ENCODE peak calls at places on chromosomes 1 and 21, in four cellular contexts. Z, O, W and H are unnamed samples.

GRCh38 chr1:8986814-8987190 is 39.4 kb downstream of the SLC2A7 start:
- DNase-seq in Z (no peak), W (no peak), O (no peak), H (no peak)

GRCh38 chr1:214447557-214447871 is 103.9 kb downstream of the PTPN14 start:
- DNase-seq in O (peak; percentile 52), W (no peak), Z (no peak), H (no peak)

GRCh38 chr1:8889925-8890785 is 11.7 kb upstream of the ENO1 start:
- DNase-seq in Z (no peak), O (peak; percentile 90), W (peak; percentile 89), H (peak; percentile 80)

GRCh38 chr1:10904396-10905358 is 107.8 kb upstream of the TARDBP start:
- DNase-seq in W (no peak), Z (no peak), O (no peak), H (no peak)

GRCh38 chr1:234413485-234413884 is 40.2 kb downstream of the COA6 start:
- DNase-seq in Z (no peak), O (no peak), W (no peak), H (no peak)

GRCh38 chr1:17010601-17011438 is 908 bp downstream of the ATP13A2 start:
- DNase-seq in Z (no peak), O (no peak), W (peak; percentile 76), H (no peak)

GRCh38 chr1:245365071-245365470 is 210.3 kb downstream of the KIF26B start:
- DNase-seq in W (no peak), O (no peak), Z (no peak), H (no peak)

GRCh38 chr1:224544276-224544675 is 71.8 kb upstream of the CNIH3 start:
- DNase-seq in W (no peak), Z (no peak), O (peak; percentile 43), H (no peak)

GRCh38 chr1:161502181-161502580 is 3.1 kb upstream of the FCGR2A start:
- DNase-seq in Z (no peak), O (no peak), W (no peak), H (no peak)

GRCh38 chr1:74180490-74180889 is 17.5 kb downstream of the LRRIQ3 start:
- DNase-seq in Z (no peak), W (no peak), O (peak; percentile 2), H (peak; percentile 23)

GRCh38 chr1:59427155-59427554 is 130.3 kb downstream of the FGGY start:
- DNase-seq in O (peak; percentile 77), Z (no peak), W (no peak), H (no peak)

GRCh38 chr1:212166296-212167039 is 118.7 kb upstream of the PPP2R5A start:
- DNase-seq in Z (no peak), W (no peak), O (no peak), H (no peak)

GRCh38 chr1:223720987-223721591 is 8.8 kb downstream of the CAPN2 start:
- DNase-seq in W (no peak), Z (no peak), O (peak; percentile 88), H (peak; percentile 96)

GRCh38 chr1:31122779-31123178 is 57.3 kb upstream of the PUM1 start:
- DNase-seq in Z (no peak), W (no peak), O (no peak), H (peak; percentile 37)

GRCh38 chr21:14600569-14601308 is 54.6 kb upstream of the SAMSN1 start:
- DNase-seq in Z (no peak), W (no peak), O (no peak), H (peak; percentile 27)

GRCh38 chr1:76433528-76433927 is 359.0 kb downstream of the ST6GALNAC3 start:
- DNase-seq in W (no peak), O (peak; percentile 8), Z (no peak), H (peak; percentile 81)

GRCh38 chr1:16013220-16013907 is 4.5 kb downstream of the HSPB7 start:
- DNase-seq in O (peak; percentile 77), Z (peak; percentile 57), W (peak; percentile 77), H (peak; percentile 89)

GRCh38 chr1:158799689-158800088 is 18.7 kb upstream of the OR6N2 start:
- DNase-seq in O (no peak), Z (no peak), W (no peak), H (no peak)

DNA sequence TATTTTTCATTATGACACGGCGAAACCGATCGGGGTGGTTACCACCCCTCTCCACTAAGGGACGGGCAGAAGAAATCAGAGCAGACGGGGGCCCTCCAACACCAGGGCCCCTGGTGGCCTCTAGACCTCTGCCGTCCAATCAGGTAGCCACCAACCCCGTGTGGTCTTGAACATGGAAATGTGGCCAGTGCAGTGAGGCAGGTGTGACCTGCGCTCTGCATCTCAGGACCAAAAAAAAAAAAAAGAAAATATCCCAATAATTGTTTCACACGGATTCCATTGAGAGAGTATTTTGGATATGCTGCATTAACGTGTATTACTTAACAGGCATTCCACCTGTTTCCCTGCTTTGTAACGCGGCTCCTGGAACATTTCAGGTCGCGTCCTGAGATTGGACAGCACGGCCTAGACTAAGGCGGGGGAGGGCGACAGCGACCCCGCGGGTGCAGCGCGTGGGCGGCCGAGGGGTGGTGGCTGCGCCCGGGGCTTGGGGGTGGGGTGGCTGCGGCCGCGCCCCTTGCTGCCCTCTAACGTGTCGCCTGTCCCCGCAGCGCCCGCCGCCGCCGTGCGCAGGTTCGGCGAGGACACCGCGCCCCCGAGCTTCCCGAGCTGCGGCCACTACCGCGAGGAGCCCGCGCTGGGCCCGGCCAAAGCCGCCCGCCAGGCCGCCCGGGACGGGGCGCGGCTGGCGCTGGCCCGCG is 48.3 kb downstream of the SIM2 start:
- DNase-seq in O (no peak), Z (no peak), W (no peak), H (no peak)
- H3K4me3 ChIP-seq in O (peak overlapping the region; percentile 28), Z (peak overlapping the region; percentile 44), W (no peak overlapping the region), H (peak overlapping the region; percentile 55)

GRCh38 chr1:75202751-75203150 is 68.6 kb downstream of the LHX8 start:
- DNase-seq in Z (no peak), W (no peak), O (no peak), H (no peak)

GRCh38 chr1:75208862-75209261 is 74.7 kb downstream of the LHX8 start:
- DNase-seq in W (no peak), O (no peak), Z (no peak), H (no peak)

GRCh38 chr1:75198163-75198562 is 64.0 kb downstream of the LHX8 start:
- DNase-seq in W (no peak), Z (no peak), O (no peak), H (no peak)

GRCh38 chr1:75198761-75199160 is 64.6 kb downstream of the LHX8 start:
- DNase-seq in Z (no peak), O (no peak), W (no peak), H (no peak)

DNA sequence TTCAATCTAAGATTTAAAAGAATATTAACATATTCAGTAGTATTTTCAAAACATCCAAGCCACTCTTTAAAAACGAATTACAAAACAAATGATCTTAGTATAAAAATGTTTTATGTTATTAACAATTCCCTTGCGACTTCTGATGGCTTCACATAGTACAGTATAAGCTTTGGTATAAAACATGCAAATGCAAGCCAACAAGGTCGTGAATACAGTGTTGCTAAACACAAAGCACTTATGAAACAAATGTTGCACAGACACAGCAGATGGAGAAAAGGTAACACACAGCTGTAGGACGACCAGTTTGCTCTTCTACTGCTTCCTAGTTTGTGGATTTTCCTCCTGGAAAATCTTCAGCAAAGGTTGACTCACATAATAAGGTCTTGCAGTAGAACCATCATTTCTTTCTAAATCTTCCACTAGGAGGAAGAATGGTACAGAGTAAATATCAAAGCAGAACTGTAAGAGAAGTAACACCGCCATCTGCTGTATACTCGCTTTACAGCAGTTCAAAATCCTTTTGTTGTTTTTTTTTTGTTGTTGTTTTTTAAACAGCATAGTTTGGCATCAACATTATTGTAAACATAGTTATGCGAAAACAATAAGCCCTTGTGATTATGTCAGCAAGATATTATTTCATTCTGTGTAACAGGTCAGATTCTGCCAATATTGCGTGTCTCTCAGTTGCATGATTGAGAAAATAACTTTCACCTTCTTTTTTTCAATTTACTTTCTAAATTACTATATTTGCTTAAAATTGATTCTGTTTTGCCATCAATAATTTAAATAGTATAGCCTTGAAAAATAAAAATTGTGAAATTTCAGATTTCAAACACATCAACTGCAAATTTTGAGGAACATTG is 69.5 kb downstream of the LHX8 start:
- DNase-seq in W (no peak), Z (no peak), O (peak; percentile 26), H (peak; percentile 69)
- TF ChIP-seq CTCF in W (peak; percentile 57), Z (peak; percentile 28), O (peak; percentile 83), H (peak; percentile 71)

GRCh38 chr1:193070942-193071341 is 11.5 kb downstream of the RO60 start:
- DNase-seq in W (no peak), Z (no peak), O (no peak), H (peak; percentile 72)
- H3K4me3 ChIP-seq in W (no peak overlapping the region), Z (no peak overlapping the region), O (no peak overlapping the region), H (no peak overlapping the region)

DNA sequence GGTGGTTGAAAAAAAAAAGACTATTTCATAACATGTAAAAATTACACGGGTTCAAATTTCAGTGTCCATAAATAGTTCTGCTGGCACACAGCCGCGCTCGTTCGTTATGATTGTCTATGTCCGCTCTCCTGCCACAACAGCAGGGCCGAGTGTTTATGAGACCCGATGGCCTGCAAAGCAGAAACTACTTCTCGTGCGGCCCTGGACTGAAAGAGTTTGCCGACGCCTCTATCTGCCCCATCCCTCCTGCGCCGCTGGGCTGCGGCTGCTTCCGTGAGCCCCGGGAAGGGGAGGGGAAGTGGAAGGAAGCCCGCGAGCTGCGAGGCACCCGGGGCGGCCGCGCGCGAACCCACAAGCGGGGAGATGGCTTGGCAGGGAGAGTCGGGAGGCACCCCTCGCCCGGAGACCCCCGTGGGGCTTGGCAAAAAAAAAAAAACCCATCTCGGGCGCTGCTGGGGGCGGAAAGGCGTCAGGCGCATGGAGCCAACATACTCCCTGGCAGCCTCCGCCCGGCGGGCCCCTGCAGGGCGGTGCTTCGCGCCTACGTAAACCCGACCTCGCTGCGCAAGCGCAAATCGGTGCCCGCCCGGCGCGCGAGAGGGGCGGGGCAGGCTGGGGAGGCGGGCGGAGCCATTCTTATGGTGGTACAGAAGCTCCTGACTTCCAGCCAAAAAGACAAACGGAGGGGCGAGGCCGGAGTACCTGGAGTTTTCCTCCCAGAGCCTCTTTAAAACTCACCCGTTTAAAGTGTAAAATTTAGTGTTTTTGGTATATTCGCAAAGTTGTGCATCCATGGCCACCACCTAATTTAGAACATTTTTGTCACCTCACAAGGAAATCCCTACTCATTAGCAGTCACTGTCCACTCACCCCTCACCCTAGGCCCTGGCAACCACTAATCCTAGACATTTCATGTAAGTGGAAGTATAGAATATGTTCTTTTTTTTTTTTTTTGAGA is 8.3 kb downstream of the SLC27A3 start:
- DNase-seq in W (peak; percentile 93), Z (no peak), O (peak; percentile 72), H (peak; percentile 94)
- TF ChIP-seq CTCF in W (no peak), Z (peak; percentile 26), O (no peak), H (peak; percentile 15)

GRCh38 chr1:54815086-54815876 is 14.2 kb upstream of the TTC22 start:
- DNase-seq in Z (no peak), W (no peak), O (no peak), H (no peak)
- H3K4me3 ChIP-seq in Z (no peak overlapping the region), W (no peak overlapping the region), O (no peak overlapping the region), H (no peak overlapping the region)

GRCh38 chr1:32902535-32902920 is 1.3 kb upstream of the TMEM54 start:
- DNase-seq in W (no peak), Z (no peak), O (no peak), H (no peak)

GRCh38 chr1:32899586-32900296 is 1.4 kb downstream of the TMEM54 start:
- DNase-seq in O (no peak), W (no peak), Z (no peak), H (no peak)

GRCh38 chr1:32901823-32902534 is 790 bp upstream of the TMEM54 start:
- DNase-seq in O (no peak), W (no peak), Z (no peak), H (no peak)

GRCh38 chr1:32900371-32900955 is 726 bp downstream of the TMEM54 start:
- DNase-seq in W (no peak), Z (no peak), O (no peak), H (no peak)

GRCh38 chr1:32900956-32901822 is at the start of gene TMEM54:
- DNase-seq in Z (no peak), W (peak; percentile 62), O (no peak), H (no peak)
- TF ChIP-seq CTCF in Z (no peak), W (no peak), O (no peak), H (no peak)

GRCh38 chr1:63112155-63112914 is 210.0 kb upstream of the FOXD3 start:
- DNase-seq in O (peak; percentile 91), W (no peak), Z (no peak), H (peak; percentile 92)
- H3K4me3 ChIP-seq in O (no peak overlapping the region), W (no peak overlapping the region), Z (no peak overlapping the region), H (no peak overlapping the region)